ENCODE peak calls at places on chromosomes 1 and 21, in ten cellular contexts. B is HFF-Myc; H is fibroblast of villous mesenchyme; R is CD4-positive, alpha-beta T cell; M is fibroblast of lung; N is progenitor cell of endocrine pancreas; O is sigmoid colon; A is suprapubic skin; D is NB4; V is upper lobe of right lung. L is an unnamed sample.

GRCh38 chr1:42214447-42214871 is 49.9 kb upstream of the GUCA2A start:
- DNase-seq in A (no peak), O (no peak), N (no peak), H (peak; percentile 82), M (peak; percentile 87), R (no peak), V (no peak), D (peak; percentile 12), B (no peak), L (peak; percentile 83)

GRCh38 chr1:216793303-216793702 is 70.1 kb upstream of the ESRRG start:
- DNase-seq in A (no peak), H (no peak), O (no peak), R (no peak), N (no peak), B (no peak), V (no peak), D (no peak), M (no peak), L (no peak)

GRCh38 chr1:155479205-155479604 is 83.4 kb downstream of the ASH1L start:
- DNase-seq in A (no peak), N (no peak), V (no peak), R (no peak), B (no peak), M (peak; percentile 34), D (peak; percentile 22), O (no peak), H (peak; percentile 48), L (peak; percentile 49)

GRCh38 chr21:35159881-35160280 is 110.8 kb upstream of the RUNX1 start:
- DNase-seq in M (peak; percentile 30), A (no peak), O (no peak), R (no peak), V (no peak), D (no peak), N (no peak), H (peak; percentile 68), B (peak; percentile 20), L (peak; percentile 56)

GRCh38 chr1:101520302-101520701 is 283.5 kb downstream of the S1PR1 start:
- DNase-seq in R (no peak), A (no peak), O (no peak), H (peak; percentile 47), N (no peak), M (peak; percentile 61), V (no peak), B (peak; percentile 7), D (peak; percentile 42), L (peak; percentile 63)

GRCh38 chr1:67939176-67939751 is 106.0 kb upstream of the GNG12 start:
- DNase-seq in M (no peak), H (no peak), B (no peak), O (no peak), A (no peak), N (no peak), R (no peak), D (no peak), V (no peak), L (no peak)

GRCh38 chr1:181251001-181251712 is 162.7 kb downstream of the IER5 start:
- DNase-seq in R (no peak), H (peak; percentile 34), O (no peak), M (peak; percentile 85), A (no peak), B (peak; percentile 24), N (no peak), V (no peak), D (no peak), L (peak; percentile 66)

GRCh38 chr1:97489834-97490233 is 431.0 kb downstream of the DPYD start:
- DNase-seq in R (no peak), A (no peak), H (peak; percentile 58), N (no peak), O (no peak), D (peak; percentile 73), V (no peak), B (peak; percentile 4), M (peak; percentile 61), L (peak; percentile 70)

GRCh38 chr1:241990040-241990439 is 8.9 kb downstream of the MAP1LC3C start:
- DNase-seq in N (no peak), D (no peak), A (peak; percentile 88), H (peak; percentile 94), V (peak; percentile 71), O (peak; percentile 94), R (no peak), B (peak; percentile 95), M (peak; percentile 97), L (peak; percentile 95)

GRCh38 chr1:160741597-160742348 is 2.7 kb downstream of the SLAMF7 start:
- DNase-seq in D (no peak), O (no peak), V (no peak), N (no peak), A (no peak), H (no peak), B (no peak), R (no peak), M (no peak), L (no peak)

GRCh38 chr1:241167121-241167619 is 189.8 kb downstream of the RGS7 start:
- DNase-seq in B (no peak), R (no peak), A (no peak), N (no peak), D (no peak), V (no peak), M (no peak), O (no peak), H (no peak), L (no peak)

GRCh38 chr1:2300851-2301606 is 72.9 kb downstream of the SKI start:
- DNase-seq in B (no peak), D (peak; percentile 93), N (no peak), O (peak; percentile 91), R (peak; percentile 90), H (peak; percentile 72), V (peak; percentile 89), A (no peak), M (peak; percentile 64), L (peak; percentile 82)

GRCh38 chr1:78419309-78419708 is 71.5 kb upstream of the PTGFR start:
- DNase-seq in D (no peak), A (no peak), R (no peak), N (no peak), H (peak; percentile 60), B (peak; percentile 29), M (peak; percentile 55), O (no peak), V (no peak), L (peak; percentile 21)

GRCh38 chr1:6109688-6110087 is 64.0 kb downstream of the KCNAB2 start:
- DNase-seq in A (no peak), O (peak; percentile 41), M (no peak), H (no peak), D (no peak), R (no peak), V (peak; percentile 54), B (no peak), N (no peak), L (no peak)

GRCh38 chr1:26058052-26058595 is 9.3 kb downstream of the TRIM63 start:
- DNase-seq in H (no peak), N (no peak), O (no peak), M (no peak), B (no peak), R (no peak), V (no peak), D (no peak), A (no peak), L (no peak)

GRCh38 chr1:22454476-22455056 is 2.9 kb downstream of the ZBTB40 start:
- DNase-seq in M (no peak), R (no peak), O (no peak), A (no peak), H (no peak), B (no peak), N (no peak), D (no peak), V (no peak), L (no peak)

GRCh38 chr1:16324456-16324890 is 27.8 kb downstream of the FBXO42 start:
- DNase-seq in B (peak; percentile 58), A (peak; percentile 33), O (no peak), D (no peak), N (no peak), V (no peak), H (peak; percentile 65), M (peak; percentile 82), R (no peak), L (peak; percentile 77)

GRCh38 chr21:42400525-42400924 is 3.2 kb upstream of the UBASH3A start:
- DNase-seq in R (no peak), M (no peak), H (no peak), D (no peak), A (no peak), B (peak; percentile 22), O (no peak), N (no peak), V (no peak), L (no peak)

GRCh38 chr1:21229246-21230000 is 52.7 kb upstream of the EIF4G3 start:
- DNase-seq in N (no peak), A (no peak), M (peak; percentile 36), R (no peak), V (no peak), D (no peak), B (no peak), H (no peak), O (no peak), L (peak; percentile 70)

GRCh38 chr1:90800012-90800717 is 83.1 kb upstream of the BARHL2 start:
- DNase-seq in B (no peak), N (no peak), R (no peak), M (no peak), H (peak; percentile 2), O (no peak), D (no peak), A (no peak), V (no peak), L (no peak)
- TF ChIP-seq CTCF in B (no peak), N (no peak), R (no peak), M (no peak), H (peak; percentile 22), O (no peak), D (no peak), A (no peak), V (no peak), L (no peak)

GRCh38 chr1:29906927-29907326 is 670.6 kb downstream of the PTPRU start:
- DNase-seq in R (no peak), N (no peak), D (no peak), O (no peak), A (no peak), B (no peak), V (no peak), H (no peak), M (no peak), L (no peak)

GRCh38 chr1:29916656-29917369 is 680.5 kb downstream of the PTPRU start:
- DNase-seq in M (no peak), N (no peak), R (no peak), H (no peak), B (no peak), D (no peak), O (no peak), A (no peak), V (no peak), L (no peak)

GRCh38 chr1:29912413-29912812 is 676.1 kb downstream of the PTPRU start:
- DNase-seq in A (no peak), V (no peak), R (no peak), M (peak; percentile 53), N (no peak), B (no peak), D (peak; percentile 37), O (peak; percentile 29), H (peak; percentile 38), L (peak; percentile 51)
- TF ChIP-seq CTCF in A (no peak), V (peak; percentile 33), R (no peak), M (peak; percentile 49), N (peak; percentile 9), B (peak; percentile 37), D (peak; percentile 39), O (no peak), H (peak; percentile 36), L (peak; percentile 4)

GRCh38 chr1:11026903-11027302 is 14.4 kb downstream of the TARDBP start:
- DNase-seq in B (no peak), V (no peak), H (no peak), N (no peak), D (no peak), R (no peak), M (no peak), O (no peak), A (no peak), L (no peak)
- TF ChIP-seq CTCF in B (no peak), V (no peak), H (no peak), N (no peak), D (no peak), R (no peak), M (no peak), O (no peak), A (no peak), L (no peak)

GRCh38 chr1:153513023-153513422 is 22.8 kb downstream of the S100A6 start:
- DNase-seq in R (no peak), B (no peak), V (no peak), N (no peak), D (peak; percentile 30), M (no peak), A (no peak), H (no peak), O (no peak), L (no peak)
- TF ChIP-seq CTCF in R (no peak), B (no peak), V (no peak), N (no peak), D (no peak), M (no peak), A (no peak), H (no peak), O (no peak), L (no peak)